ENCODE peak calls at places on chromosome 11, in nine cellular contexts. One of them, this sample, is unnamed.
A peak's percentile ranks its signal among the peaks of the same experiment; 100 is the strongest.

GRCh38 chr11:73072935-73073481 is 69.1 kb downstream of the FCHSD2 start:
- DNase-seq in SK-N-SH: no peak
- DNase-seq in iPS DF 6.9: no peak
- DNase-seq in upper lobe of left lung: peak; percentile 30
- DNase-seq in transverse colon: no peak
- DNase-seq in sigmoid colon: no peak
- DNase-seq in hepatocyte: peak; percentile 29
- DNase-seq in IMR-90: peak; percentile 12
- DNase-seq in suprapubic skin: no peak
- DNase-seq in this sample: no peak

GRCh38 chr11:1309498-1310314 is at the start of gene TOLLIP:
- DNase-seq in suprapubic skin: peak; percentile 97
- DNase-seq in hepatocyte: peak; percentile 98
- DNase-seq in upper lobe of left lung: peak; percentile 95
- DNase-seq in IMR-90: peak; percentile 87
- DNase-seq in SK-N-SH: peak; percentile 100
- DNase-seq in transverse colon: peak; percentile 97
- DNase-seq in sigmoid colon: peak; percentile 98
- DNase-seq in iPS DF 6.9: peak; percentile 84
- DNase-seq in this sample: peak; percentile 80

GRCh38 chr11:125211191-125211953 is 46.8 kb downstream of the PKNOX2 start:
- DNase-seq in suprapubic skin: no peak
- DNase-seq in upper lobe of left lung: no peak
- DNase-seq in hepatocyte: no peak
- DNase-seq in sigmoid colon: no peak
- DNase-seq in SK-N-SH: no peak
- DNase-seq in iPS DF 6.9: no peak
- DNase-seq in IMR-90: peak; percentile 10
- DNase-seq in transverse colon: no peak
- DNase-seq in this sample: no peak

GRCh38 chr11:11157201-11157600 is 195.8 kb downstream of the CSNK2A3 start:
- DNase-seq in suprapubic skin: no peak
- DNase-seq in SK-N-SH: peak; percentile 59
- DNase-seq in transverse colon: no peak
- DNase-seq in hepatocyte: peak; percentile 65
- DNase-seq in upper lobe of left lung: no peak
- DNase-seq in sigmoid colon: no peak
- DNase-seq in iPS DF 6.9: peak; percentile 43
- DNase-seq in IMR-90: peak; percentile 8
- DNase-seq in this sample: no peak

GRCh38 chr11:92453055-92453454 is 228.4 kb downstream of the FAT3 start:
- DNase-seq in iPS DF 6.9: no peak
- DNase-seq in SK-N-SH: no peak
- DNase-seq in upper lobe of left lung: no peak
- DNase-seq in transverse colon: no peak
- DNase-seq in suprapubic skin: no peak
- DNase-seq in sigmoid colon: no peak
- DNase-seq in hepatocyte: peak; percentile 19
- DNase-seq in IMR-90: peak; percentile 78
- DNase-seq in this sample: no peak

GRCh38 chr11:113464416-113464815 is 10.8 kb downstream of the DRD2 start:
- DNase-seq in upper lobe of left lung: no peak
- DNase-seq in SK-N-SH: no peak
- DNase-seq in iPS DF 6.9: no peak
- DNase-seq in sigmoid colon: no peak
- DNase-seq in suprapubic skin: no peak
- DNase-seq in transverse colon: no peak
- DNase-seq in hepatocyte: no peak
- DNase-seq in IMR-90: no peak
- DNase-seq in this sample: no peak

GRCh38 chr11:117720061-117720511 is 76.9 kb downstream of the DSCAML1 start:
- DNase-seq in sigmoid colon: no peak
- DNase-seq in IMR-90: no peak
- DNase-seq in iPS DF 6.9: no peak
- DNase-seq in suprapubic skin: no peak
- DNase-seq in transverse colon: no peak
- DNase-seq in upper lobe of left lung: no peak
- DNase-seq in SK-N-SH: no peak
- DNase-seq in hepatocyte: peak; percentile 26
- DNase-seq in this sample: no peak

GRCh38 chr11:73411031-73411430 is 34.8 kb downstream of the RELT start:
- DNase-seq in IMR-90: no peak
- DNase-seq in transverse colon: no peak
- DNase-seq in upper lobe of left lung: no peak
- DNase-seq in sigmoid colon: no peak
- DNase-seq in suprapubic skin: no peak
- DNase-seq in SK-N-SH: no peak
- DNase-seq in iPS DF 6.9: no peak
- DNase-seq in hepatocyte: no peak
- DNase-seq in this sample: no peak

GRCh38 chr11:6693342-6694228 is 10.4 kb upstream of the MRPL17 start:
- DNase-seq in SK-N-SH: no peak
- DNase-seq in upper lobe of left lung: peak; percentile 45
- DNase-seq in IMR-90: peak; percentile 84
- DNase-seq in transverse colon: no peak
- DNase-seq in sigmoid colon: peak; percentile 76
- DNase-seq in suprapubic skin: no peak
- DNase-seq in hepatocyte: no peak
- DNase-seq in iPS DF 6.9: no peak
- DNase-seq in this sample: peak; percentile 26

GRCh38 chr11:60857378-60858232 is 1.9 kb upstream of the PTGDR2 start:
- DNase-seq in IMR-90: peak; percentile 65
- DNase-seq in sigmoid colon: no peak
- DNase-seq in iPS DF 6.9: no peak
- DNase-seq in suprapubic skin: no peak
- DNase-seq in hepatocyte: no peak
- DNase-seq in SK-N-SH: no peak
- DNase-seq in upper lobe of left lung: no peak
- DNase-seq in transverse colon: no peak
- DNase-seq in this sample: no peak

GRCh38 chr11:104033134-104033533 is 3.3 kb upstream of the DDI1 start:
- DNase-seq in sigmoid colon: no peak
- DNase-seq in suprapubic skin: no peak
- DNase-seq in iPS DF 6.9: no peak
- DNase-seq in SK-N-SH: peak; percentile 45
- DNase-seq in upper lobe of left lung: no peak
- DNase-seq in IMR-90: peak; percentile 97
- DNase-seq in hepatocyte: peak; percentile 72
- DNase-seq in transverse colon: no peak
- DNase-seq in this sample: no peak

GRCh38 chr11:125257185-125257584 is 92.6 kb downstream of the PKNOX2 start:
- DNase-seq in hepatocyte: no peak
- DNase-seq in suprapubic skin: no peak
- DNase-seq in transverse colon: no peak
- DNase-seq in SK-N-SH: peak; percentile 51
- DNase-seq in IMR-90: no peak
- DNase-seq in sigmoid colon: no peak
- DNase-seq in upper lobe of left lung: no peak
- DNase-seq in iPS DF 6.9: no peak
- DNase-seq in this sample: no peak

GRCh38 chr11:36296925-36297604 is 977 bp downstream of the PRR5L start:
- DNase-seq in transverse colon: peak; percentile 67
- DNase-seq in iPS DF 6.9: no peak
- DNase-seq in hepatocyte: no peak
- DNase-seq in SK-N-SH: no peak
- DNase-seq in upper lobe of left lung: no peak
- DNase-seq in suprapubic skin: no peak
- DNase-seq in sigmoid colon: no peak
- DNase-seq in IMR-90: peak; percentile 61
- DNase-seq in this sample: no peak

GRCh38 chr11:23112987-23113886 is 253.0 kb upstream of the CCDC179 start:
- DNase-seq in SK-N-SH: peak; percentile 46
- DNase-seq in IMR-90: peak; percentile 63
- DNase-seq in transverse colon: peak; percentile 77
- DNase-seq in hepatocyte: peak; percentile 76
- DNase-seq in iPS DF 6.9: peak; percentile 55
- DNase-seq in upper lobe of left lung: no peak
- DNase-seq in suprapubic skin: no peak
- DNase-seq in sigmoid colon: no peak
- DNase-seq in this sample: no peak

GRCh38 chr11:10480026-10480425 is 25.0 kb downstream of the AMPD3 start:
- DNase-seq in iPS DF 6.9: no peak
- DNase-seq in sigmoid colon: no peak
- DNase-seq in upper lobe of left lung: no peak
- DNase-seq in suprapubic skin: peak; percentile 34
- DNase-seq in hepatocyte: no peak
- DNase-seq in SK-N-SH: no peak
- DNase-seq in transverse colon: no peak
- DNase-seq in IMR-90: no peak
- DNase-seq in this sample: no peak

GRCh38 chr11:45489281-45489906 is 176.0 kb downstream of the CHST1 start:
- DNase-seq in transverse colon: no peak
- DNase-seq in suprapubic skin: peak; percentile 38
- DNase-seq in upper lobe of left lung: no peak
- DNase-seq in SK-N-SH: no peak
- DNase-seq in iPS DF 6.9: no peak
- DNase-seq in IMR-90: no peak
- DNase-seq in hepatocyte: peak; percentile 23
- DNase-seq in sigmoid colon: peak; percentile 12
- DNase-seq in this sample: no peak

GRCh38 chr11:117443269-117444186 is 115.9 kb downstream of the CEP164 start:
- DNase-seq in upper lobe of left lung: peak; percentile 36
- DNase-seq in sigmoid colon: peak; percentile 69
- DNase-seq in transverse colon: peak; percentile 35
- DNase-seq in IMR-90: peak; percentile 30
- DNase-seq in SK-N-SH: peak; percentile 92
- DNase-seq in suprapubic skin: no peak
- DNase-seq in iPS DF 6.9: peak; percentile 43
- DNase-seq in hepatocyte: peak; percentile 82
- DNase-seq in this sample: no peak

GRCh38 chr11:50246699-50247098 is 214.0 kb downstream of the OR4C45 start:
- DNase-seq in suprapubic skin: no peak
- DNase-seq in SK-N-SH: no peak
- DNase-seq in upper lobe of left lung: no peak
- DNase-seq in hepatocyte: no peak
- DNase-seq in IMR-90: no peak
- DNase-seq in transverse colon: no peak
- DNase-seq in iPS DF 6.9: no peak
- DNase-seq in sigmoid colon: no peak
- DNase-seq in this sample: no peak

GRCh38 chr11:50247309-50247874 is 214.7 kb downstream of the OR4C45 start:
- DNase-seq in transverse colon: no peak
- DNase-seq in SK-N-SH: no peak
- DNase-seq in upper lobe of left lung: no peak
- DNase-seq in iPS DF 6.9: no peak
- DNase-seq in IMR-90: no peak
- DNase-seq in suprapubic skin: no peak
- DNase-seq in sigmoid colon: peak; percentile 56
- DNase-seq in hepatocyte: no peak
- DNase-seq in this sample: no peak

DNA sequence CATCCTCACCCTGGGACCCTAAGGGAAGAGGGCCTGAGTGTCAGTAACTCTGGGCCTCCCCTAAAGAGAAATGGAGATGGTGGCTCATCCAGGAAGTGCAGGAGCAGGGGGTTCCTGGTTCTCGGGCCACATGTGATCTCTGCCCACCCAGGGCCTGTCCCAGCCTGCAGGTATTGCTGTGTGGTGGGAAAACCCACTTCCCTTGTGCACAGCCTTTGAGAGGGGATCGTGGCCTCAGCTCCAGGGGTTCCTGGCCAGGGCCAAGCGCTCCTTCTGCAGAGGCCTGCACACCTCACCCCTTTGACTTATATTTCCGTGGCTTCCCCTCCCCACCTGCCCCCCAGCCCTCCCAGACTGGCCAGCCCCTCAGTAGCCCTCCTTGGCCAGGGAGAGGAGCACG is 213.5 kb downstream of the OR4C45 start:
- DNase-seq in IMR-90: no peak
- DNase-seq in upper lobe of left lung: no peak
- DNase-seq in transverse colon: no peak
- DNase-seq in hepatocyte: no peak
- DNase-seq in sigmoid colon: no peak
- DNase-seq in suprapubic skin: no peak
- DNase-seq in iPS DF 6.9: no peak
- DNase-seq in SK-N-SH: no peak
- DNase-seq in this sample: no peak
- H3K9me3 ChIP-seq in IMR-90: peaks cover 13% of the 10 kb centered on the region
- H3K9me3 ChIP-seq in upper lobe of left lung: peaks cover 15% of the 10 kb centered on the region
- H3K9me3 ChIP-seq in transverse colon: no peaks in the 10 kb centered on the region
- H3K9me3 ChIP-seq in hepatocyte: no peaks in the 10 kb centered on the region
- H3K9me3 ChIP-seq in sigmoid colon: no peaks in the 10 kb centered on the region
- H3K9me3 ChIP-seq in suprapubic skin: peaks cover 18% of the 10 kb centered on the region
- H3K9me3 ChIP-seq in iPS DF 6.9: peaks cover 9% of the 10 kb centered on the region
- H3K9me3 ChIP-seq in SK-N-SH: no peaks in the 10 kb centered on the region
- H3K9me3 ChIP-seq in this sample: no peaks in the 10 kb centered on the region

GRCh38 chr11:2913029-2913431 is 16.2 kb downstream of the PHLDA2 start:
- DNase-seq in transverse colon: no peak
- DNase-seq in iPS DF 6.9: no peak
- DNase-seq in hepatocyte: peak; percentile 45
- DNase-seq in sigmoid colon: no peak
- DNase-seq in SK-N-SH: peak; percentile 45
- DNase-seq in suprapubic skin: no peak
- DNase-seq in upper lobe of left lung: no peak
- DNase-seq in IMR-90: peak; percentile 44
- DNase-seq in this sample: no peak
- H3K27ac ChIP-seq in transverse colon: peak overlapping the region; percentile 89
- H3K27ac ChIP-seq in iPS DF 6.9: no peak overlapping the region
- H3K27ac ChIP-seq in hepatocyte: peak overlapping the region; percentile 90
- H3K27ac ChIP-seq in sigmoid colon: no peak overlapping the region
- H3K27ac ChIP-seq in SK-N-SH: no peak overlapping the region
- H3K27ac ChIP-seq in suprapubic skin: peak overlapping the region; percentile 81
- H3K27ac ChIP-seq in upper lobe of left lung: peak overlapping the region; percentile 40
- H3K27ac ChIP-seq in IMR-90: peak overlapping the region; percentile 6
- H3K27ac ChIP-seq in this sample: no peak overlapping the region

GRCh38 chr11:15824060-15824459 is 532.3 kb downstream of the SOX6 start:
- DNase-seq in upper lobe of left lung: no peak
- DNase-seq in SK-N-SH: no peak
- DNase-seq in IMR-90: peak; percentile 77
- DNase-seq in sigmoid colon: no peak
- DNase-seq in transverse colon: no peak
- DNase-seq in suprapubic skin: no peak
- DNase-seq in hepatocyte: no peak
- DNase-seq in iPS DF 6.9: no peak
- DNase-seq in this sample: no peak
- H3K9me3 ChIP-seq in upper lobe of left lung: no peaks in the 10 kb centered on the region
- H3K9me3 ChIP-seq in SK-N-SH: no peaks in the 10 kb centered on the region
- H3K9me3 ChIP-seq in IMR-90: no peaks in the 10 kb centered on the region
- H3K9me3 ChIP-seq in sigmoid colon: no peaks in the 10 kb centered on the region
- H3K9me3 ChIP-seq in transverse colon: no peaks in the 10 kb centered on the region
- H3K9me3 ChIP-seq in suprapubic skin: no peaks in the 10 kb centered on the region
- H3K9me3 ChIP-seq in hepatocyte: no peaks in the 10 kb centered on the region
- H3K9me3 ChIP-seq in iPS DF 6.9: no peaks in the 10 kb centered on the region
- H3K9me3 ChIP-seq in this sample: no peaks in the 10 kb centered on the region

DNA sequence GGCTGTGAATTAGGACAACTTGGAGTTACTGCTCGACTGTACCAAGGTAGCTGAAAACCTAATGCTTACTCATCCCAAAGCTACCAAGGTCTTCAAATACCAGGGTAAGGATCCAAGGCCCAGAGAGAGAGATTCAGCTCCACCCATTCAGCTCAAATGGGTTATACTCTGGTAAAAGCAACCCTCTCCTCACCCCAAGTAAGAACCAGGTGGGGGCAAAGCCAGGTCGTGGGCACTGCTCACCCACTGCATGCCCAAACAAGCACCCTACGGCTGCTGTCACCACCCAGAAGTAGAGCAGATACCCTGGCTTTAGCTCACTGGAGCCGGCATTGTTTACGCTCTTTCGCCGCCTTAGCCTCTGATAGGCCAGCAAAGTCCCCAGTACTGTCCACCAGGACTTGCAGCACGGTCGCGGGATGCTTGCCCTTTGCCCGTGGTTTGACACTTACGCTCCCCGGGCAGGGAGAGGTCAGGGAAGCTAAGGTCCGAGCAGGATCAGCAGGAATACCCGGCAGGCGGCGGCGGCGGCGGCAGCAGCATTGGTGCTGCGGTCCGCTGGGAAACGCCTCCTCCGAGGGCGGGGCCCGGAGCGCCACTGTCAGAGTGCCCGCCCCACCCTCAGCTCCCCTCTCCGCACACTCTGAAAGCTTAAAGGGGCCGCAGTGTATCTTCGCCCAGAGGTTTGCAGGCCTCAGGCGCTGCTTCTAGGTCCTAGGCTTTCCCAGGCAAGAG is 19.6 kb downstream of the CKAP5 start:
- DNase-seq in suprapubic skin: peak; percentile 89
- DNase-seq in upper lobe of left lung: peak; percentile 89
- DNase-seq in iPS DF 6.9: peak; percentile 61
- DNase-seq in transverse colon: peak; percentile 86
- DNase-seq in sigmoid colon: peak; percentile 91
- DNase-seq in IMR-90: peak; percentile 68
- DNase-seq in SK-N-SH: peak; percentile 88
- DNase-seq in hepatocyte: peak; percentile 91
- DNase-seq in this sample: peak; percentile 47
- H3K27ac ChIP-seq in suprapubic skin: peak overlapping the region; percentile 76
- H3K27ac ChIP-seq in upper lobe of left lung: peak overlapping the region; percentile 33
- H3K27ac ChIP-seq in iPS DF 6.9: no peak overlapping the region
- H3K27ac ChIP-seq in transverse colon: peak overlapping the region; percentile 57
- H3K27ac ChIP-seq in sigmoid colon: peak overlapping the region; percentile 86
- H3K27ac ChIP-seq in IMR-90: peak overlapping the region; percentile 70
- H3K27ac ChIP-seq in SK-N-SH: peak overlapping the region; percentile 66
- H3K27ac ChIP-seq in hepatocyte: peak overlapping the region; percentile 56
- H3K27ac ChIP-seq in this sample: peak overlapping the region; percentile 82